ENCODE peak calls at places on chromosomes 12 and 14, in five cellular contexts. One of them, this sample, is unnamed.

GRCh38 chr14:100306506-100307214 is 416 bp upstream of the SLC25A29 start:
- DNase-seq in naive thymus-derived CD8-positive, alpha-beta T cell: peak
- DNase-seq in NCI-H774: peak
- DNase-seq in activated T-cell treated with anti-CD3 and anti-CD28 coated beads, Interleukin-2, amount 50 U/mL, for 4 hours: peak
- DNase-seq in Caki2: peak
- DNase-seq in this sample: peak

GRCh38 chr12:61629702-61630101 is 630.5 kb upstream of the USP15 start:
- DNase-seq in naive thymus-derived CD8-positive, alpha-beta T cell: no peak
- DNase-seq in NCI-H774: no peak
- DNase-seq in activated T-cell treated with anti-CD3 and anti-CD28 coated beads, Interleukin-2, amount 50 U/mL, for 4 hours: no peak
- DNase-seq in Caki2: no peak
- DNase-seq in this sample: no peak

GRCh38 chr12:47949441-47950341 is 13.7 kb upstream of the TMEM106C start:
- DNase-seq in naive thymus-derived CD8-positive, alpha-beta T cell: peak
- DNase-seq in NCI-H774: peak
- DNase-seq in activated T-cell treated with anti-CD3 and anti-CD28 coated beads, Interleukin-2, amount 50 U/mL, for 4 hours: peak
- DNase-seq in Caki2: peak
- DNase-seq in this sample: peak

GRCh38 chr14:78005325-78005724 is 164.8 kb upstream of the NRXN3 start:
- DNase-seq in naive thymus-derived CD8-positive, alpha-beta T cell: no peak
- DNase-seq in NCI-H774: peak
- DNase-seq in activated T-cell treated with anti-CD3 and anti-CD28 coated beads, Interleukin-2, amount 50 U/mL, for 4 hours: no peak
- DNase-seq in Caki2: peak
- DNase-seq in this sample: no peak

GRCh38 chr12:43444940-43445564 is 107.0 kb downstream of the ADAMTS20 start:
- DNase-seq in naive thymus-derived CD8-positive, alpha-beta T cell: peak
- DNase-seq in NCI-H774: no peak
- DNase-seq in activated T-cell treated with anti-CD3 and anti-CD28 coated beads, Interleukin-2, amount 50 U/mL, for 4 hours: peak
- DNase-seq in Caki2: peak
- DNase-seq in this sample: peak

GRCh38 chr14:49173765-49174373 is 412.3 kb downstream of the RPS29 start:
- DNase-seq in naive thymus-derived CD8-positive, alpha-beta T cell: no peak
- DNase-seq in NCI-H774: peak
- DNase-seq in activated T-cell treated with anti-CD3 and anti-CD28 coated beads, Interleukin-2, amount 50 U/mL, for 4 hours: no peak
- DNase-seq in Caki2: peak
- DNase-seq in this sample: no peak

GRCh38 chr14:61527325-61528100 is 167.8 kb upstream of the HIF1A start:
- DNase-seq in naive thymus-derived CD8-positive, alpha-beta T cell: no peak
- DNase-seq in NCI-H774: no peak
- DNase-seq in activated T-cell treated with anti-CD3 and anti-CD28 coated beads, Interleukin-2, amount 50 U/mL, for 4 hours: no peak
- DNase-seq in Caki2: peak
- DNase-seq in this sample: no peak

GRCh38 chr14:92690171-92691011 is 58.0 kb downstream of the LGMN start:
- DNase-seq in naive thymus-derived CD8-positive, alpha-beta T cell: no peak
- DNase-seq in NCI-H774: peak
- DNase-seq in activated T-cell treated with anti-CD3 and anti-CD28 coated beads, Interleukin-2, amount 50 U/mL, for 4 hours: no peak
- DNase-seq in Caki2: peak
- DNase-seq in this sample: no peak

GRCh38 chr14:89618821-89619551 is 202.0 kb upstream of the FOXN3 start:
- DNase-seq in naive thymus-derived CD8-positive, alpha-beta T cell: peak
- DNase-seq in NCI-H774: peak
- DNase-seq in activated T-cell treated with anti-CD3 and anti-CD28 coated beads, Interleukin-2, amount 50 U/mL, for 4 hours: peak
- DNase-seq in Caki2: no peak
- DNase-seq in this sample: peak

GRCh38 chr14:105935384-105935783 is 409.0 kb downstream of the TMEM121 start:
- DNase-seq in naive thymus-derived CD8-positive, alpha-beta T cell: no peak
- DNase-seq in NCI-H774: no peak
- DNase-seq in activated T-cell treated with anti-CD3 and anti-CD28 coated beads, Interleukin-2, amount 50 U/mL, for 4 hours: no peak
- DNase-seq in Caki2: no peak
- DNase-seq in this sample: no peak

GRCh38 chr14:78975734-78976133 is 805.6 kb downstream of the NRXN3 start:
- DNase-seq in naive thymus-derived CD8-positive, alpha-beta T cell: no peak
- DNase-seq in NCI-H774: no peak
- DNase-seq in activated T-cell treated with anti-CD3 and anti-CD28 coated beads, Interleukin-2, amount 50 U/mL, for 4 hours: no peak
- DNase-seq in Caki2: no peak
- DNase-seq in this sample: no peak

GRCh38 chr12:116525418-116526001 is 33.7 kb upstream of the MAP1LC3B2 start:
- DNase-seq in naive thymus-derived CD8-positive, alpha-beta T cell: no peak
- DNase-seq in NCI-H774: no peak
- DNase-seq in activated T-cell treated with anti-CD3 and anti-CD28 coated beads, Interleukin-2, amount 50 U/mL, for 4 hours: no peak
- DNase-seq in Caki2: peak
- DNase-seq in this sample: no peak

GRCh38 chr12:48936379-48936979 is 11.2 kb upstream of the FKBP11 start:
- DNase-seq in naive thymus-derived CD8-positive, alpha-beta T cell: peak
- DNase-seq in NCI-H774: peak
- DNase-seq in activated T-cell treated with anti-CD3 and anti-CD28 coated beads, Interleukin-2, amount 50 U/mL, for 4 hours: peak
- DNase-seq in Caki2: peak
- DNase-seq in this sample: peak

GRCh38 chr14:73463411-73463810 is 5.1 kb upstream of the NUMB start:
- DNase-seq in naive thymus-derived CD8-positive, alpha-beta T cell: no peak
- DNase-seq in NCI-H774: no peak
- DNase-seq in activated T-cell treated with anti-CD3 and anti-CD28 coated beads, Interleukin-2, amount 50 U/mL, for 4 hours: no peak
- DNase-seq in Caki2: peak
- DNase-seq in this sample: no peak

GRCh38 chr12:42130670-42131402 is 13.8 kb downstream of the GXYLT1 start:
- DNase-seq in naive thymus-derived CD8-positive, alpha-beta T cell: no peak
- DNase-seq in NCI-H774: no peak
- DNase-seq in activated T-cell treated with anti-CD3 and anti-CD28 coated beads, Interleukin-2, amount 50 U/mL, for 4 hours: no peak
- DNase-seq in Caki2: peak
- DNase-seq in this sample: no peak

GRCh38 chr12:96720363-96720705 is 186.7 kb upstream of the NEDD1 start:
- DNase-seq in naive thymus-derived CD8-positive, alpha-beta T cell: no peak
- DNase-seq in NCI-H774: peak
- DNase-seq in activated T-cell treated with anti-CD3 and anti-CD28 coated beads, Interleukin-2, amount 50 U/mL, for 4 hours: peak
- DNase-seq in Caki2: no peak
- DNase-seq in this sample: no peak

GRCh38 chr12:12025799-12026386 is 44.8 kb upstream of the BCL2L14 start:
- DNase-seq in naive thymus-derived CD8-positive, alpha-beta T cell: no peak
- DNase-seq in NCI-H774: no peak
- DNase-seq in activated T-cell treated with anti-CD3 and anti-CD28 coated beads, Interleukin-2, amount 50 U/mL, for 4 hours: no peak
- DNase-seq in Caki2: no peak
- DNase-seq in this sample: no peak

GRCh38 chr12:95553202-95553943 is 2.1 kb upstream of the USP44 start:
- DNase-seq in naive thymus-derived CD8-positive, alpha-beta T cell: no peak
- DNase-seq in NCI-H774: no peak
- DNase-seq in activated T-cell treated with anti-CD3 and anti-CD28 coated beads, Interleukin-2, amount 50 U/mL, for 4 hours: no peak
- DNase-seq in Caki2: no peak
- DNase-seq in this sample: no peak

GRCh38 chr12:1474567-1475153 is 119.7 kb downstream of the FBXL14 start:
- DNase-seq in naive thymus-derived CD8-positive, alpha-beta T cell: no peak
- DNase-seq in NCI-H774: no peak
- DNase-seq in activated T-cell treated with anti-CD3 and anti-CD28 coated beads, Interleukin-2, amount 50 U/mL, for 4 hours: no peak
- DNase-seq in Caki2: peak
- DNase-seq in this sample: no peak

GRCh38 chr12:110199360-110200123 is 75.4 kb downstream of the IFT81 start:
- DNase-seq in naive thymus-derived CD8-positive, alpha-beta T cell: no peak
- DNase-seq in NCI-H774: no peak
- DNase-seq in activated T-cell treated with anti-CD3 and anti-CD28 coated beads, Interleukin-2, amount 50 U/mL, for 4 hours: no peak
- DNase-seq in Caki2: no peak
- DNase-seq in this sample: no peak

GRCh38 chr12:17992002-17992656 is 97.9 kb downstream of the RERGL start:
- DNase-seq in naive thymus-derived CD8-positive, alpha-beta T cell: no peak
- DNase-seq in NCI-H774: peak
- DNase-seq in activated T-cell treated with anti-CD3 and anti-CD28 coated beads, Interleukin-2, amount 50 U/mL, for 4 hours: no peak
- DNase-seq in Caki2: peak
- DNase-seq in this sample: no peak

GRCh38 chr14:24915403-24915921 is 134.5 kb downstream of the STXBP6 start:
- DNase-seq in naive thymus-derived CD8-positive, alpha-beta T cell: no peak
- DNase-seq in NCI-H774: no peak
- DNase-seq in activated T-cell treated with anti-CD3 and anti-CD28 coated beads, Interleukin-2, amount 50 U/mL, for 4 hours: no peak
- DNase-seq in Caki2: no peak
- DNase-seq in this sample: no peak

GRCh38 chr12:117352260-117352659 is 9.2 kb downstream of the NOS1 start:
- DNase-seq in naive thymus-derived CD8-positive, alpha-beta T cell: no peak
- DNase-seq in NCI-H774: no peak
- DNase-seq in activated T-cell treated with anti-CD3 and anti-CD28 coated beads, Interleukin-2, amount 50 U/mL, for 4 hours: no peak
- DNase-seq in Caki2: no peak
- DNase-seq in this sample: no peak

GRCh38 chr12:42859612-42860011 is 270.1 kb upstream of the PRICKLE1 start:
- DNase-seq in naive thymus-derived CD8-positive, alpha-beta T cell: no peak
- DNase-seq in NCI-H774: no peak
- DNase-seq in activated T-cell treated with anti-CD3 and anti-CD28 coated beads, Interleukin-2, amount 50 U/mL, for 4 hours: no peak
- DNase-seq in Caki2: no peak
- DNase-seq in this sample: no peak

GRCh38 chr14:94690896-94691657 is 78.8 kb downstream of the GSC start:
- DNase-seq in naive thymus-derived CD8-positive, alpha-beta T cell: no peak
- DNase-seq in NCI-H774: no peak
- DNase-seq in activated T-cell treated with anti-CD3 and anti-CD28 coated beads, Interleukin-2, amount 50 U/mL, for 4 hours: no peak
- DNase-seq in Caki2: no peak
- DNase-seq in this sample: no peak

GRCh38 chr14:56119221-56119967 is 1.2 kb downstream of the PELI2 start:
- DNase-seq in naive thymus-derived CD8-positive, alpha-beta T cell: peak
- DNase-seq in NCI-H774: no peak
- DNase-seq in activated T-cell treated with anti-CD3 and anti-CD28 coated beads, Interleukin-2, amount 50 U/mL, for 4 hours: peak
- DNase-seq in Caki2: peak
- DNase-seq in this sample: peak

GRCh38 chr12:58567189-58567588 is 353.1 kb downstream of the LRIG3 start:
- DNase-seq in naive thymus-derived CD8-positive, alpha-beta T cell: no peak
- DNase-seq in NCI-H774: no peak
- DNase-seq in activated T-cell treated with anti-CD3 and anti-CD28 coated beads, Interleukin-2, amount 50 U/mL, for 4 hours: no peak
- DNase-seq in Caki2: no peak
- DNase-seq in this sample: no peak

GRCh38 chr12:29644536-29645162 is 139.1 kb downstream of the TMTC1 start:
- DNase-seq in naive thymus-derived CD8-positive, alpha-beta T cell: no peak
- DNase-seq in NCI-H774: no peak
- DNase-seq in activated T-cell treated with anti-CD3 and anti-CD28 coated beads, Interleukin-2, amount 50 U/mL, for 4 hours: no peak
- DNase-seq in Caki2: no peak
- DNase-seq in this sample: no peak

GRCh38 chr14:91750634-91751198 is 18.8 kb upstream of the CATSPERB start:
- DNase-seq in naive thymus-derived CD8-positive, alpha-beta T cell: no peak
- DNase-seq in NCI-H774: no peak
- DNase-seq in activated T-cell treated with anti-CD3 and anti-CD28 coated beads, Interleukin-2, amount 50 U/mL, for 4 hours: no peak
- DNase-seq in Caki2: no peak
- DNase-seq in this sample: no peak

GRCh38 chr12:115400011-115400410 is 716.0 kb upstream of the TBX3 start:
- DNase-seq in naive thymus-derived CD8-positive, alpha-beta T cell: no peak
- DNase-seq in NCI-H774: no peak
- DNase-seq in activated T-cell treated with anti-CD3 and anti-CD28 coated beads, Interleukin-2, amount 50 U/mL, for 4 hours: no peak
- DNase-seq in Caki2: no peak
- DNase-seq in this sample: no peak

GRCh38 chr14:102907980-102908730 is 14.3 kb upstream of the AMN start:
- DNase-seq in naive thymus-derived CD8-positive, alpha-beta T cell: no peak
- DNase-seq in NCI-H774: no peak
- DNase-seq in activated T-cell treated with anti-CD3 and anti-CD28 coated beads, Interleukin-2, amount 50 U/mL, for 4 hours: no peak
- DNase-seq in Caki2: no peak
- DNase-seq in this sample: no peak

This sample was measured in T follicular helper cell.